ENCODE peak calls at places on chromosomes 11 and 22, in seven cellular contexts. J is Calu3, C is MM.1S, Y is AG09319, N is foreskin fibroblast, P is thoracic aorta, D is H9. A is an unnamed sample.

GRCh38 chr11:74731301-74732094 is at the start of gene CHRDL2:
- DNase-seq in J (peak; percentile 34), C (no peak), Y (no peak), N (peak; percentile 55), P (no peak), D (no peak), A (peak; percentile 65)

GRCh38 chr11:128848815-128849455 is 18.2 kb downstream of the KCNJ1 start:
- DNase-seq in J (peak; percentile 56), C (peak; percentile 37), Y (no peak), N (peak; percentile 31), P (no peak), D (peak; percentile 88), A (peak; percentile 87)

GRCh38 chr22:47209547-47210023 is 447.1 kb downstream of the TBC1D22A start:
- DNase-seq in J (no peak), C (no peak), Y (no peak), N (no peak), P (no peak), D (no peak), A (no peak)

GRCh38 chr11:14819596-14819995 is 72.4 kb downstream of the CYP2R1 start:
- DNase-seq in J (no peak), C (no peak), Y (no peak), N (peak; percentile 4), P (no peak), D (no peak), A (no peak)

GRCh38 chr22:27224485-27225364 is 567.3 kb downstream of the MIAT start:
- DNase-seq in J (no peak), C (no peak), Y (no peak), N (no peak), P (no peak), D (no peak), A (no peak)

GRCh38 chr11:119863811-119864601 is 135.0 kb upstream of the NECTIN1 start:
- DNase-seq in J (no peak), C (no peak), Y (no peak), N (no peak), P (no peak), D (peak; percentile 55), A (peak; percentile 59)

GRCh38 chr11:90323289-90323688 is 100.4 kb upstream of the CHORDC1 start:
- DNase-seq in J (no peak), C (no peak), Y (no peak), N (no peak), P (no peak), D (no peak), A (no peak)

GRCh38 chr11:132301900-132302299 is 931.5 kb downstream of the NTM start:
- DNase-seq in J (no peak), C (no peak), Y (no peak), N (no peak), P (no peak), D (no peak), A (no peak)

GRCh38 chr11:116454020-116454645 is 318.7 kb downstream of the BUD13 start:
- DNase-seq in J (peak; percentile 56), C (peak; percentile 41), Y (no peak), N (peak; percentile 3), P (no peak), D (peak; percentile 80), A (peak; percentile 66)

GRCh38 chr11:2751523-2752203 is 51.9 kb upstream of the KCNQ1OT1 start:
- DNase-seq in J (no peak), C (no peak), Y (no peak), N (no peak), P (no peak), D (no peak), A (peak; percentile 21)

GRCh38 chr11:2748061-2748813 is 48.4 kb upstream of the KCNQ1OT1 start:
- DNase-seq in J (no peak), C (no peak), Y (no peak), N (no peak), P (no peak), D (no peak), A (peak; percentile 14)

GRCh38 chr11:2750601-2751522 is 51.1 kb upstream of the KCNQ1OT1 start:
- DNase-seq in J (no peak), C (no peak), Y (no peak), N (peak; percentile 27), P (no peak), D (no peak), A (peak; percentile 34)

GRCh38 chr11:2748814-2749554 is 49.2 kb upstream of the KCNQ1OT1 start:
- DNase-seq in J (no peak), C (no peak), Y (no peak), N (no peak), P (no peak), D (no peak), A (no peak)

DNA sequence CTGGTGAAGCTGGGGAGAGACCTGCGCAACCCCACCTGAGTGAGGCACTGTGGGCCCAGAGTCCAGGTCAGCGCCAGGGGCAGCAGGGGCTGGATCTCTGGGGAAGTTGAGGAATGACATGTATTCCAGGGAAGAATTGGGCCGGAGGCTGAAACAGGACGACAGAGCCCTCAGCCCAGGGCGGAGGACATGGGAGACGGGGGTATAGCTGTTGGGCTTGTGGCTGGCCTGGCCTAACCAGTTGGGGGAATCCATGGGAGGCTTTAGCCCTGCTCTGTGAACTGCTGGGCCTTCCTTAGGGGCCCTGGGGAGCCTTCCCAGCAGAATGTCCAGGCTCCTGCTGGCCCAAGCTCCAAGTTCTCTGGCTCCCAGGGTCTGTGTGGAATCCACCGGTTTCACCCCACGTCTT is 50.3 kb upstream of the KCNQ1OT1 start:
- DNase-seq in J (no peak), C (no peak), Y (no peak), N (no peak), P (no peak), D (no peak), A (no peak)
- TF ChIP-seq CTCF in J (no peak), C (no peak), Y (no peak), N (no peak), P (no peak), D (no peak), A (no peak)

GRCh38 chr11:64275031-64275800 is 9.2 kb downstream of the BAD start:
- DNase-seq in J (no peak), C (no peak), Y (no peak), N (no peak), P (no peak), D (no peak), A (no peak)

GRCh38 chr11:64268687-64269379 is 15.6 kb downstream of the BAD start:
- DNase-seq in J (peak; percentile 56), C (peak; percentile 54), Y (no peak), N (peak; percentile 79), P (no peak), D (peak; percentile 80), A (peak; percentile 69)

GRCh38 chr11:64269380-64270234 is 14.9 kb downstream of the BAD start:
- DNase-seq in J (peak; percentile 97), C (peak; percentile 99), Y (peak; percentile 100), N (peak; percentile 100), P (peak; percentile 93), D (peak; percentile 99), A (peak; percentile 97)

GRCh38 chr11:64268028-64268686 is 16.3 kb downstream of the BAD start:
- DNase-seq in J (no peak), C (no peak), Y (no peak), N (no peak), P (no peak), D (no peak), A (no peak)

GRCh38 chr11:64271339-64272132 is 12.9 kb downstream of the BAD start:
- DNase-seq in J (peak; percentile 90), C (peak; percentile 81), Y (peak; percentile 89), N (peak; percentile 94), P (peak; percentile 93), D (peak; percentile 97), A (peak; percentile 87)
- TF ChIP-seq CTCF in J (no peak), C (peak; percentile 6), Y (no peak), N (no peak), P (peak; percentile 13), D (peak; percentile 28), A (no peak)

GRCh38 chr11:34405079-34405858 is 33.5 kb upstream of the CAT start:
- DNase-seq in J (no peak), C (no peak), Y (peak; percentile 46), N (peak; percentile 51), P (no peak), D (no peak), A (no peak)

GRCh38 chr11:34407121-34407813 is 31.5 kb upstream of the CAT start:
- DNase-seq in J (peak; percentile 52), C (no peak), Y (no peak), N (no peak), P (no peak), D (no peak), A (no peak)

GRCh38 chr11:34406413-34406812 is 32.3 kb upstream of the CAT start:
- DNase-seq in J (no peak), C (no peak), Y (no peak), N (no peak), P (no peak), D (no peak), A (no peak)

GRCh38 chr11:34404280-34404679 is 34.5 kb upstream of the CAT start:
- DNase-seq in J (no peak), C (peak; percentile 32), Y (no peak), N (no peak), P (no peak), D (no peak), A (no peak)

DNA sequence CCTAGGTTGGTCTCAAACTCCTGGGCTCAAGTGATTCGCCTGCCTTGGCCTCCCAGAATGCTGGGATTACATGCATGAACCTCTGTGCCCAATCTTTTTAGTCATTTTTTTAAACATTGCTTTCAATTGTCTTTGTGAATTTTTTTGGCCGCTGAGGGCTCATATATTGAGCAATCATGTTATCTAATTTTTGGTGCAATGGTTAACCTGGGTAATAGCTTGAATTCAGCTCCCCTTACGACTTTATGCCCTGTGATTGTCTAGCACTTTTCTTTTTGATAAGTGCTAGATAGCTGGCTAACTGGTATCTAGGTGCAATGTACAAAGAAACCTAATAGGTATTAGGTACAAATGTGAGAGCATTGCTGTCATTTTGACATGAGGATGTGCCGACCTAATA is 35.3 kb upstream of the CAT start:
- DNase-seq in J (no peak), C (no peak), Y (no peak), N (no peak), P (no peak), D (no peak), A (no peak)
- TF ChIP-seq CTCF in J (no peak), C (no peak), Y (no peak), N (no peak), P (no peak), D (no peak), A (no peak)

GRCh38 chr11:68021167-68021787 is 9.2 kb upstream of the NDUFS8 start:
- DNase-seq in J (peak; percentile 83), C (peak; percentile 59), Y (no peak), N (peak; percentile 47), P (no peak), D (peak; percentile 67), A (no peak)
- TF ChIP-seq CTCF in J (peak; percentile 38), C (peak; percentile 59), Y (no peak), N (no peak), P (no peak), D (peak; percentile 46), A (no peak)

GRCh38 chr11:126898802-126899201 is 101.8 kb downstream of the KIRREL3 start:
- DNase-seq in J (no peak), C (no peak), Y (no peak), N (no peak), P (no peak), D (no peak), A (no peak)
- TF ChIP-seq CTCF in J (no peak), C (no peak), Y (no peak), N (no peak), P (no peak), D (no peak), A (no peak)

A was measured in glutamatergic neuron.